ENCODE peak calls at places on chromosomes 3 and 15, in five cellular contexts. V is uterus, F is A549, N is transverse colon, S is suprapubic skin. E is an unnamed sample.

GRCh38 chr15:68417051-68417450 is 14.9 kb downstream of the ITGA11 start:
- DNase-seq in V (no peak), F (no peak), N (no peak), S (peak; percentile 29), E (no peak)

GRCh38 chr3:101170047-101170771 is 150.2 kb downstream of the IMPG2 start:
- DNase-seq in V (no peak), F (no peak), N (no peak), S (no peak), E (no peak)

GRCh38 chr3:150749218-150749617 is 13.8 kb downstream of the SIAH2 start:
- DNase-seq in V (no peak), F (no peak), N (no peak), S (peak; percentile 6), E (no peak)

GRCh38 chr3:125767641-125768040 is 172.3 kb upstream of the OSBPL11 start:
- DNase-seq in V (no peak), F (no peak), N (no peak), S (no peak), E (no peak)

GRCh38 chr15:65396965-65397317 is 19.1 kb upstream of the IGDCC3 start:
- DNase-seq in V (no peak), F (no peak), N (no peak), S (no peak), E (no peak)

GRCh38 chr3:151283907-151284461 is 5.6 kb upstream of the P2RY14 start:
- DNase-seq in V (peak; percentile 44), F (no peak), N (no peak), S (no peak), E (peak; percentile 38)

GRCh38 chr3:188185717-188186236 is 31.8 kb downstream of the LPP start:
- DNase-seq in V (no peak), F (no peak), N (peak; percentile 62), S (no peak), E (peak; percentile 45)

GRCh38 chr15:29095746-29096145 is 173.9 kb downstream of the NSMCE3 start:
- DNase-seq in V (no peak), F (no peak), N (no peak), S (no peak), E (no peak)

GRCh38 chr15:26866298-26867198 is at the start of gene GABRA5:
- DNase-seq in V (no peak), F (peak; percentile 67), N (no peak), S (no peak), E (no peak)

GRCh38 chr3:194082596-194083220 is 53.2 kb upstream of the HES1 start:
- DNase-seq in V (no peak), F (no peak), N (no peak), S (peak; percentile 80), E (no peak)

GRCh38 chr15:66841953-66842681 is 140.1 kb downstream of the SMAD6 start:
- DNase-seq in V (peak; percentile 91), F (peak; percentile 81), N (peak; percentile 83), S (peak; percentile 89), E (peak; percentile 79)

GRCh38 chr3:10283638-10284037 is 9.1 kb downstream of the GHRL start:
- DNase-seq in V (no peak), F (no peak), N (no peak), S (no peak), E (peak; percentile 86)

GRCh38 chr3:62874398-62875102 is 666 bp downstream of the CADPS start:
- DNase-seq in V (no peak), F (no peak), N (no peak), S (no peak), E (no peak)

GRCh38 chr3:178849220-178849910 is 222.2 kb downstream of the ZMAT3 start:
- DNase-seq in V (no peak), F (no peak), N (no peak), S (no peak), E (no peak)

GRCh38 chr15:89136818-89137772 is 48.8 kb downstream of the ABHD2 start:
- DNase-seq in V (no peak), F (no peak), N (peak; percentile 22), S (no peak), E (no peak)

GRCh38 chr3:150146891-150147761 is 176.4 kb upstream of the PFN2 start:
- DNase-seq in V (no peak), F (no peak), N (peak; percentile 33), S (no peak), E (no peak)

DNA sequence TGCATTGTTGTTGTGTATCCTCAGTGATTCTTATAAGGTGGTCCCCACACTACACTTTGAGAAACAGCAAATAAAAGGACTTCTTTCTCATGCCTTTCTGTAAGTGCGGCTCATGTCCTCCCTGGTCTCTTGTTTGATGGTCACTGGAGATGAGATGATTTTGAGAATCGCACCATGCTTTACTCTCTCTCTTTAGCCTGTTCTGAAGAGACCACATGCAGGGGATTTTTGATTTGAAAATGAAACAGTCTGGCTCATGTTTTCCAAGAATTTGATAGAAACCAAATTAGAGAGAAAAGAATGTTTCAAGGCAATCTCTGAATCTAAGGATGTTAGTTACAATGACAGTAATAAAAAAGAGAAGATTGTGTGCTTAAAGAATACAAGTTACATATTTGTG is 18.0 kb downstream of the CLDN11 start:
- DNase-seq in V (no peak), F (no peak), N (no peak), S (no peak), E (no peak)
- H3K27ac ChIP-seq in V (no peak overlapping the region), F (no peak overlapping the region), N (no peak overlapping the region), S (no peak overlapping the region), E (no peak overlapping the region)

GRCh38 chr3:14151471-14152083 is 26.7 kb downstream of the TMEM43 start:
- DNase-seq in V (no peak), F (no peak), N (no peak), S (no peak), E (no peak)
- TF ChIP-seq POLR2A in V (no peak), F (no peak), N (no peak), S (no peak), E (no peak)

GRCh38 chr15:34583399-34584320 is at the start of gene GOLGA8B:
- DNase-seq in V (peak; percentile 51), F (peak; percentile 87), N (peak; percentile 79), S (no peak), E (peak; percentile 68)
- TF ChIP-seq CTCF in V (no peak), F (no peak), N (no peak), S (no peak), E (no peak)

GRCh38 chr15:85500729-85501128 is 120.3 kb downstream of the AKAP13 start:
- DNase-seq in V (peak; percentile 58), F (no peak), N (no peak), S (no peak), E (no peak)

GRCh38 chr15:85499498-85499897 is 119.1 kb downstream of the AKAP13 start:
- DNase-seq in V (no peak), F (no peak), N (no peak), S (no peak), E (no peak)

GRCh38 chr15:85498471-85498870 is 118.1 kb downstream of the AKAP13 start:
- DNase-seq in V (no peak), F (no peak), N (no peak), S (no peak), E (no peak)

GRCh38 chr15:85501574-85501973 is 121.2 kb downstream of the AKAP13 start:
- DNase-seq in V (no peak), F (no peak), N (no peak), S (no peak), E (no peak)

GRCh38 chr15:85500060-85500708 is 119.8 kb downstream of the AKAP13 start:
- DNase-seq in V (no peak), F (no peak), N (no peak), S (no peak), E (peak; percentile 18)
- H3K27ac ChIP-seq in V (peak overlapping the region; percentile 74), F (no peak overlapping the region), N (no peak overlapping the region), S (no peak overlapping the region), E (peak overlapping the region; percentile 18)

DNA sequence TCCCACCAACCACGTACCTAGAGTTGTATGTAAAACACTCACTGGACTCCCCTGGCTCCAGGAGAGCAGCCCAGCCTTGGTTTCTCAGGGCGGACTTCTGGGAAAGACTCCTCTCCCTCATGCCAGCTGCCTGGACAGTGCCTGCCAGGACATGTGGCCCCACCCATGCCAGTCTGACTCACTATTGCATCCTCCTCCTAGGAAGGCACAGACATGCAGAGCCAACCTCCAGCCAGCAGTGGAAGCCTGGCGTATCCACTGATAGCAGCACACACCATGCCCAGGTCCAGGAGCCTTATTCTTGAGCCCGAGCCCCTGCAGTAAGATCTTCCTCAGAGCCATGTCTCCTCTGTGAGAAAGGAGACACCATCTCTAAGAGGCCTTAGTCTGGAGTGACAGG is 8.6 kb downstream of the PKM start:
- DNase-seq in V (no peak), F (peak; percentile 95), N (peak; percentile 43), S (no peak), E (peak; percentile 84)
- TF ChIP-seq POLR2A in V (no peak), F (no peak), N (no peak), S (no peak), E (peak; percentile 44)

GRCh38 chr15:48718646-48719045 is 73.1 kb upstream of the FBN1 start:
- DNase-seq in V (no peak), F (no peak), N (no peak), S (no peak), E (no peak)

GRCh38 chr15:48720646-48721045 is 75.1 kb upstream of the FBN1 start:
- DNase-seq in V (no peak), F (no peak), N (no peak), S (no peak), E (no peak)

GRCh38 chr15:48719668-48720067 is 74.2 kb upstream of the FBN1 start:
- DNase-seq in V (no peak), F (no peak), N (no peak), S (no peak), E (no peak)

GRCh38 chr15:48721061-48721810 is 75.7 kb upstream of the FBN1 start:
- DNase-seq in V (no peak), F (no peak), N (no peak), S (no peak), E (no peak)

DNA sequence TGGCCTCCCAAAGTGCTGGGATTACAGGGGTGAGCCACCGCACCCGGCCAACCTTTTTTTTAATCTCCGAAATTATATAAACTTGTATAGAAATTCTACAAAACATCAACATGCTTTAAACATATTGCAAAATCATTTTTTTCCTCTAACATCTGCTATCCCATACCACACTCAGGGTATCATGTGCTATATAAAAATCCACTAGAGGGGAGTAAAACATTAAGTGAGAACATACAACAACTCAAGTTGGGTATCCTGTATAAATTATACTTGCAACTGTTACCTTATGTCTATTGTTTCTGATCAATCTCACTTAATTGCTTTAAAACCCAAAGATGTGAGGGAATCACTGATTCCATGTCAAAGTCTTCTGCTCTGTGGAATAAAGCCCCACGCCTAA is 71.9 kb upstream of the FBN1 start:
- DNase-seq in V (no peak), F (no peak), N (no peak), S (no peak), E (no peak)
- TF ChIP-seq CTCF in V (no peak), F (no peak), N (no peak), S (no peak), E (no peak)

GRCh38 chr15:84797212-84797611 is 19.9 kb upstream of the ALPK3 start:
- DNase-seq in V (no peak), F (no peak), N (no peak), S (no peak), E (no peak)
- H3K27ac ChIP-seq in V (no peak overlapping the region), F (no peak overlapping the region), N (no peak overlapping the region), S (no peak overlapping the region), E (no peak overlapping the region)

GRCh38 chr15:78244101-78244500 is 9.7 kb upstream of the ACSBG1 start:
- DNase-seq in V (no peak), F (no peak), N (peak; percentile 35), S (no peak), E (no peak)
- TF ChIP-seq POLR2A in V (no peak), F (no peak), N (no peak), S (no peak), E (no peak)